ENCODE peak calls at places on chromosomes 4 and X, in eight cellular contexts. W is lower lobe of right lung; P is tibial artery; K is aorta; M is SK-N-SH; L is tibial nerve; T is CD8-positive, alpha-beta memory T cell; Q is uterus. Z is an unnamed sample.

GRCh38 chr4:139501117-139501516 is 47.2 kb downstream of the RAB33B start:
- DNase-seq in W (no peak), P (no peak), K (no peak), M (no peak), L (no peak), T (no peak), Q (no peak), Z (no peak)

GRCh38 chr4:46404961-46405360 is 15.0 kb upstream of the GABRA2 start:
- DNase-seq in W (peak; percentile 40), P (no peak), K (no peak), M (no peak), L (no peak), T (no peak), Q (no peak), Z (peak; percentile 57)

GRCh38 chrX:118495958-118496762 is 545 bp downstream of the DOCK11 start:
- DNase-seq in W (peak; percentile 81), P (peak; percentile 54), K (peak; percentile 77), M (peak; percentile 59), L (peak; percentile 39), T (peak; percentile 81), Q (peak; percentile 34), Z (peak; percentile 71)

GRCh38 chrX:153771261-153771681 is 7.2 kb downstream of the PLXNB3 start:
- DNase-seq in W (no peak), P (no peak), K (peak; percentile 33), M (peak; percentile 34), L (no peak), T (no peak), Q (no peak), Z (no peak)

GRCh38 chr4:11182586-11183357 is 245.9 kb downstream of the HS3ST1 start:
- DNase-seq in W (no peak), P (no peak), K (no peak), M (no peak), L (no peak), T (no peak), Q (no peak), Z (no peak)

GRCh38 chr4:145161549-145161948 is 18.8 kb downstream of the OTUD4 start:
- DNase-seq in W (no peak), P (no peak), K (no peak), M (no peak), L (no peak), T (no peak), Q (no peak), Z (no peak)

GRCh38 chr4:3373468-3373867 is 68.3 kb upstream of the HGFAC start:
- DNase-seq in W (peak; percentile 41), P (no peak), K (no peak), M (no peak), L (no peak), T (no peak), Q (no peak), Z (no peak)

GRCh38 chr4:118727360-118727759 is 42.2 kb downstream of the METTL14 start:
- DNase-seq in W (no peak), P (no peak), K (no peak), M (no peak), L (no peak), T (no peak), Q (no peak), Z (no peak)

GRCh38 chrX:153820601-153821000 is 9.7 kb downstream of the PDZD4 start:
- DNase-seq in W (no peak), P (no peak), K (no peak), M (peak; percentile 44), L (no peak), T (no peak), Q (no peak), Z (no peak)

GRCh38 chr4:132934901-132935300 is 214.2 kb upstream of the PCDH10 start:
- DNase-seq in W (no peak), P (no peak), K (no peak), M (no peak), L (no peak), T (no peak), Q (no peak), Z (no peak)

GRCh38 chr4:55866973-55867574 is 13.6 kb downstream of the EXOC1 start:
- DNase-seq in W (no peak), P (no peak), K (no peak), M (peak; percentile 36), L (no peak), T (peak; percentile 42), Q (no peak), Z (no peak)

GRCh38 chr4:7366180-7366957 is 68.4 kb downstream of the PSAPL1 start:
- DNase-seq in W (peak; percentile 63), P (no peak), K (no peak), M (peak; percentile 53), L (no peak), T (no peak), Q (no peak), Z (no peak)

GRCh38 chr4:25417014-25417413 is 40.0 kb downstream of the ANAPC4 start:
- DNase-seq in W (no peak), P (no peak), K (no peak), M (no peak), L (no peak), T (no peak), Q (no peak), Z (no peak)
- H3K36me3 ChIP-seq in W (peaks cover 76% of the 10 kb centered on the region), P (peaks cover 84% of the 10 kb centered on the region), K (peaks cover 3% of the 10 kb centered on the region), M (peaks cover 65% of the 10 kb centered on the region), L (peaks cover 81% of the 10 kb centered on the region), T (peaks cover 37% of the 10 kb centered on the region), Q (no peaks in the 10 kb centered on the region), Z (no peaks in the 10 kb centered on the region)

GRCh38 chrX:151694661-151695582 is at the start of gene PRRG3:
- DNase-seq in W (no peak), P (no peak), K (no peak), M (no peak), L (no peak), T (no peak), Q (no peak), Z (no peak)
- H3K4me3 ChIP-seq in W (peak within 1 kb of the TSS; percentile 28), P (no peak within 1 kb of the TSS), K (no peak within 1 kb of the TSS), M (no peak within 1 kb of the TSS), L (peak within 1 kb of the TSS; percentile 49), T (no peak within 1 kb of the TSS), Q (no peak within 1 kb of the TSS), Z (no peak within 1 kb of the TSS)

DNA sequence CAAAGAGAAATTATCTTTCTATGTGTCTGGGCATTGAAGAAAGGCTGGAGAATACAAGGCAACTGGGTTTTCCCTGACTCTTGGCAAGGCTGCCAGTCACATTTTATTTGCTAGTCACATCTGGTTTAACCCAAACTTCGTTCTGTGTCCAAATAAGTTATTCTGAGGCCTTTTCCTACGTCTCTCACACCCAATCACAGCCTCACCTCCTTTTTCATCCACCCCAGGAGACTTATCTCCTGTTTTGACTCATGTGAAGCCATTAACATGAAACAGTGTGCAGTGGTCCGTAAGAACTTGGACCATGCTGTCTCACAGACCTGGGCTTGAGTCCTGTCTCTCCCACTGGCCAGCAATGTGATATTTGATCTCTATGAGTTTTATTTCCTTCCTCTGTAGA is 59.3 kb downstream of the CNGA2 start:
- DNase-seq in W (no peak), P (no peak), K (no peak), M (no peak), L (no peak), T (no peak), Q (no peak), Z (no peak)
- H3K9me3 ChIP-seq in W (no peaks in the 10 kb centered on the region), P (no peaks in the 10 kb centered on the region), K (no peaks in the 10 kb centered on the region), M (no peaks in the 10 kb centered on the region), L (no peaks in the 10 kb centered on the region), T (no peaks in the 10 kb centered on the region), Q (no peaks in the 10 kb centered on the region), Z (no peaks in the 10 kb centered on the region)

GRCh38 chrX:44482575-44482974 is 60.1 kb downstream of the FUNDC1 start:
- DNase-seq in W (no peak), P (no peak), K (no peak), M (no peak), L (no peak), T (no peak), Q (no peak), Z (no peak)
- H3K36me3 ChIP-seq in W (no peaks in the 10 kb centered on the region), P (no peaks in the 10 kb centered on the region), K (no peaks in the 10 kb centered on the region), M (no peaks in the 10 kb centered on the region), L (no peaks in the 10 kb centered on the region), T (no peaks in the 10 kb centered on the region), Q (no peaks in the 10 kb centered on the region), Z (no peaks in the 10 kb centered on the region)

GRCh38 chr4:88219099-88219498 is 60.7 kb upstream of the ABCG2 start:
- DNase-seq in W (no peak), P (no peak), K (no peak), M (peak; percentile 44), L (no peak), T (peak; percentile 55), Q (no peak), Z (no peak)
- H3K4me3 ChIP-seq in W (no peak overlapping the region), P (no peak overlapping the region), K (no peak overlapping the region), M (no peak overlapping the region), L (no peak overlapping the region), T (no peak overlapping the region), Q (no peak overlapping the region), Z (no peak overlapping the region)

GRCh38 chrX:65136424-65136823 is 160.2 kb upstream of the ZC4H2 start:
- DNase-seq in W (no peak), P (no peak), K (no peak), M (no peak), L (no peak), T (no peak), Q (no peak), Z (no peak)
- H3K9me3 ChIP-seq in W (no peaks in the 10 kb centered on the region), P (peaks cover 1% of the 10 kb centered on the region), K (peaks cover 1% of the 10 kb centered on the region), M (peaks cover 3% of the 10 kb centered on the region), L (peaks cover 15% of the 10 kb centered on the region), T (no peaks in the 10 kb centered on the region), Q (peaks cover 4% of the 10 kb centered on the region), Z (no peaks in the 10 kb centered on the region)

GRCh38 chr4:1204286-1204827 is 32.0 kb upstream of the SPON2 start:
- DNase-seq in W (peak; percentile 32), P (no peak), K (no peak), M (peak; percentile 27), L (no peak), T (no peak), Q (no peak), Z (peak; percentile 52)

GRCh38 chr4:1200425-1201035 is 28.1 kb upstream of the SPON2 start:
- DNase-seq in W (peak; percentile 58), P (peak; percentile 18), K (peak; percentile 65), M (peak; percentile 61), L (no peak), T (no peak), Q (peak; percentile 94), Z (peak; percentile 55)

GRCh38 chr4:1199556-1200331 is 27.4 kb upstream of the SPON2 start:
- DNase-seq in W (no peak), P (no peak), K (peak; percentile 35), M (peak; percentile 23), L (no peak), T (no peak), Q (no peak), Z (peak; percentile 19)

GRCh38 chr4:1202526-1203378 is 30.4 kb upstream of the SPON2 start:
- DNase-seq in W (no peak), P (no peak), K (peak; percentile 34), M (peak; percentile 16), L (no peak), T (no peak), Q (no peak), Z (peak; percentile 17)

DNA sequence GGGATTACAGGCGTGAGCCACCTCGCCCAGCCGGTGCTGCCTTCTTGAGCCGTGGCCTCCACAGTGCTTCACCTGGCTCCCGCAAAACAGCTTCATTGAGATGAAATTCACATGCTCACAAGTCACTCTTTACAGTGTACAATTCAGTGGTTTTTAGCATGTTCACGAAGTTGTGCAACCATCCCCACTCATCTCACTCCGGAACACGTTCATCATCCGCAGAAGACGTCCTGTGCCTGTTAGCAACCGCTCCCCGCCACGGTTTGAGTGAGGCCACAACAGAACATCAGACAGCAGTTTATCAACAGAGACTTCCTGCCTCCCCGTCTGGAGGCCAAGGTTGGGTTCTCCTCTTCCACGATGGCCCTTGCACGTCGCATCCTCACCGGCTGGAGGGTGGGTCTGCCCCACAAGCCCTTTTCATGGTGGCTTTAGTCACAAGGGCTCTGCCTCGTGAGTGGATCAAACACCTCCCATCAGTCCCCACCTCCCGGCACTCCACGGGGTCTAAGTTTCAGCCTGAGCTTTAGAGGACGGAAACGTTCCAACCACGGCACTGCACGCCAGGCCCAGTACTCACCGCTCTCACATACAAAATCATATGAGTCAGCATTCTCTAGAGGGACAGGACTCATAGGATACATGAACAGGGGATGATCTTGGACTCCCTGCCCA is 29.6 kb upstream of the SPON2 start:
- DNase-seq in W (peak; percentile 68), P (peak; percentile 49), K (peak; percentile 67), M (peak; percentile 20), L (peak; percentile 53), T (peak; percentile 93), Q (peak; percentile 90), Z (peak; percentile 53)
- H3K36me3 ChIP-seq in W (no peaks in the 10 kb centered on the region), P (no peaks in the 10 kb centered on the region), K (no peaks in the 10 kb centered on the region), M (no peaks in the 10 kb centered on the region), L (no peaks in the 10 kb centered on the region), T (peaks cover 1% of the 10 kb centered on the region), Q (no peaks in the 10 kb centered on the region), Z (no peaks in the 10 kb centered on the region)